ENCODE peak calls at places on chromosomes 12 and 14, in six cellular contexts. U, Y, V, Q, T and S are unnamed samples.

GRCh38 chr12:5723711-5724252 is 221.3 kb downstream of the ANO2 start:
- DNase-seq in V (no peak), T (no peak), Q (no peak), U (no peak), Y (no peak), S (no peak)

GRCh38 chr12:122848471-122849351 is 13.5 kb downstream of the HIP1R start:
- DNase-seq in V (no peak), T (no peak), Y (no peak), U (no peak), Q (no peak), S (no peak)

GRCh38 chr14:105918496-105919262 is 392.3 kb downstream of the TMEM121 start:
- DNase-seq in U (no peak), V (no peak), Q (no peak), Y (no peak), T (peak), S (no peak)

GRCh38 chr12:25734529-25735180 is 181.6 kb upstream of the LMNTD1 start:
- DNase-seq in T (no peak), Q (no peak), V (no peak), Y (no peak), U (no peak), S (no peak)

GRCh38 chr12:124188561-124189405 is 106.1 kb upstream of the RFLNA start:
- DNase-seq in U (no peak), Y (peak), T (no peak), Q (no peak), V (peak), S (no peak)

GRCh38 chr12:13959131-13959734 is 22.2 kb downstream of the GRIN2B start:
- DNase-seq in Q (no peak), T (no peak), V (no peak), Y (no peak), U (no peak), S (no peak)

GRCh38 chr14:24392327-24393098 is 6.3 kb upstream of the NYNRIN start:
- DNase-seq in T (no peak), V (no peak), Q (no peak), U (peak), Y (peak), S (no peak)

GRCh38 chr12:108595711-108596647 is 1.9 kb downstream of the TMEM119 start:
- DNase-seq in T (no peak), U (no peak), Y (no peak), Q (no peak), V (no peak), S (no peak)

GRCh38 chr12:51788876-51789275 is 59.6 kb downstream of the FIGNL2 start:
- DNase-seq in U (no peak), Q (no peak), V (no peak), Y (peak), T (no peak), S (no peak)

GRCh38 chr12:91215940-91216454 is 33.4 kb upstream of the DCN start:
- DNase-seq in T (no peak), U (no peak), V (no peak), Y (no peak), Q (no peak), S (no peak)

GRCh38 chr12:13038491-13039161 is 5.6 kb upstream of the FAM234B start:
- DNase-seq in V (no peak), Y (no peak), U (no peak), Q (no peak), T (no peak), S (no peak)

GRCh38 chr12:31929140-31929526 is 30.1 kb upstream of the RESF1 start:
- DNase-seq in Q (no peak), T (no peak), V (no peak), Y (no peak), U (no peak), S (no peak)

GRCh38 chr14:22039938-22040780 is 366.5 kb upstream of the OR4E1 start:
- DNase-seq in V (peak), T (no peak), U (no peak), Y (no peak), Q (no peak), S (no peak)

GRCh38 chr12:86230516-86231146 is 25.6 kb downstream of the MGAT4C start:
- DNase-seq in Y (peak), Q (no peak), U (no peak), V (no peak), T (no peak), S (no peak)

GRCh38 chr12:79617696-79618095 is 73.1 kb downstream of the PAWR start:
- DNase-seq in Q (no peak), V (no peak), U (no peak), Y (no peak), T (no peak), S (no peak)

GRCh38 chr12:43349863-43350262 is 202.1 kb downstream of the ADAMTS20 start:
- DNase-seq in Q (no peak), T (no peak), V (no peak), Y (no peak), U (no peak), S (no peak)

GRCh38 chr12:94997061-94997460 is 6.4 kb downstream of the NDUFA12 start:
- DNase-seq in Y (no peak), T (no peak), V (no peak), U (no peak), Q (no peak), S (no peak)

GRCh38 chr14:30698463-30698862 is 76.3 kb downstream of the SCFD1 start:
- DNase-seq in T (no peak), U (no peak), V (no peak), Y (no peak), Q (no peak), S (no peak)

GRCh38 chr12:3533703-3534386 is 42.8 kb downstream of the PRMT8 start:
- DNase-seq in V (no peak), U (peak), Y (no peak), T (no peak), Q (no peak), S (no peak)